ENCODE peak calls at places on chromosomes 12 and 14, in nine cellular contexts. O is prostate gland; I is GM13977; R is CD8-positive, alpha-beta T cell; V is lung; D is neural progenitor cell; Q is activated CD8-positive, alpha-beta T cell treated with anti-CD3 and anti-CD28 coated beads for 36 hours; L is Caco-2; J is MM.1S. C is an unnamed sample.
A peak's percentile ranks its signal among the peaks of the same experiment; 100 is the strongest.

GRCh38 chr12:23831739-23832138 is 117.7 kb downstream of the SOX5 start:
- DNase-seq in O (no peak), I (no peak), R (no peak), V (no peak), D (no peak), Q (no peak), L (no peak), J (no peak), C (no peak)

GRCh38 chr12:91854725-91855124 is 290.9 kb downstream of the BTG1 start:
- DNase-seq in O (no peak), I (no peak), R (no peak), V (no peak), D (no peak), Q (no peak), L (no peak), J (no peak), C (peak; percentile 17)

GRCh38 chr14:80215081-80215480 is 3.8 kb upstream of the DIO2 start:
- DNase-seq in O (no peak), I (no peak), R (no peak), V (no peak), D (no peak), Q (no peak), L (no peak), J (no peak), C (no peak)

GRCh38 chr12:119940881-119941280 is 48.2 kb upstream of the BICDL1 start:
- DNase-seq in O (no peak), I (no peak), R (no peak), V (no peak), D (no peak), Q (no peak), L (no peak), J (no peak), C (peak; percentile 80)

GRCh38 chr12:117966511-117966910 is 2.3 kb downstream of the KSR2 start:
- DNase-seq in O (no peak), I (no peak), R (no peak), V (no peak), D (no peak), Q (no peak), L (no peak), J (no peak), C (no peak)

GRCh38 chr12:34295366-34296142 is 273.3 kb downstream of the ALG10 start:
- DNase-seq in O (no peak), I (no peak), R (no peak), V (no peak), D (no peak), Q (no peak), L (peak; percentile 28), J (no peak), C (no peak)

GRCh38 chr14:51458563-51458955 is 193.2 kb upstream of the FRMD6 start:
- DNase-seq in O (no peak), I (no peak), R (no peak), V (no peak), D (no peak), Q (no peak), L (no peak), J (no peak), C (peak; percentile 63)

GRCh38 chr12:57549909-57550627 is at the start of gene KIF5A:
- DNase-seq in O (no peak), I (peak; percentile 72), R (peak; percentile 63), V (no peak), D (peak; percentile 87), Q (peak; percentile 72), L (no peak), J (peak; percentile 43), C (no peak)

GRCh38 chr12:113479193-113479577 is 7.5 kb upstream of the LHX5 start:
- DNase-seq in O (no peak), I (no peak), R (no peak), V (no peak), D (peak; percentile 27), Q (no peak), L (no peak), J (no peak), C (no peak)

GRCh38 chr14:99378782-99379214 is 101.9 kb downstream of the SETD3 start:
- DNase-seq in O (no peak), I (no peak), R (no peak), V (no peak), D (no peak), Q (no peak), L (no peak), J (no peak), C (peak; percentile 95)

GRCh38 chr12:29241821-29242591 is 92.9 kb downstream of the FAR2 start:
- DNase-seq in O (peak; percentile 11), I (peak; percentile 15), R (no peak), V (peak; percentile 51), D (peak; percentile 40), Q (peak; percentile 10), L (no peak), J (no peak), C (peak; percentile 79)

GRCh38 chr14:31510222-31510621 is 22.4 kb upstream of the GPR33 start:
- DNase-seq in O (no peak), I (peak; percentile 22), R (no peak), V (no peak), D (no peak), Q (no peak), L (no peak), J (peak; percentile 7), C (peak; percentile 28)

GRCh38 chr12:28583771-28584261 is 393.6 kb downstream of the CCDC91 start:
- DNase-seq in O (no peak), I (no peak), R (no peak), V (no peak), D (no peak), Q (no peak), L (no peak), J (no peak), C (peak; percentile 68)

GRCh38 chr14:63993992-63994391 is 141.2 kb downstream of the SYNE2 start:
- DNase-seq in O (no peak), I (no peak), R (peak; percentile 6), V (no peak), D (no peak), Q (peak; percentile 2), L (no peak), J (no peak), C (peak; percentile 33)
- TF ChIP-seq CTCF in O (no peak), I (peak; percentile 25), R (no peak), V (no peak), D (no peak), Q (peak; percentile 24), L (peak; percentile 14), J (peak; percentile 7), C (peak; percentile 68)

DNA sequence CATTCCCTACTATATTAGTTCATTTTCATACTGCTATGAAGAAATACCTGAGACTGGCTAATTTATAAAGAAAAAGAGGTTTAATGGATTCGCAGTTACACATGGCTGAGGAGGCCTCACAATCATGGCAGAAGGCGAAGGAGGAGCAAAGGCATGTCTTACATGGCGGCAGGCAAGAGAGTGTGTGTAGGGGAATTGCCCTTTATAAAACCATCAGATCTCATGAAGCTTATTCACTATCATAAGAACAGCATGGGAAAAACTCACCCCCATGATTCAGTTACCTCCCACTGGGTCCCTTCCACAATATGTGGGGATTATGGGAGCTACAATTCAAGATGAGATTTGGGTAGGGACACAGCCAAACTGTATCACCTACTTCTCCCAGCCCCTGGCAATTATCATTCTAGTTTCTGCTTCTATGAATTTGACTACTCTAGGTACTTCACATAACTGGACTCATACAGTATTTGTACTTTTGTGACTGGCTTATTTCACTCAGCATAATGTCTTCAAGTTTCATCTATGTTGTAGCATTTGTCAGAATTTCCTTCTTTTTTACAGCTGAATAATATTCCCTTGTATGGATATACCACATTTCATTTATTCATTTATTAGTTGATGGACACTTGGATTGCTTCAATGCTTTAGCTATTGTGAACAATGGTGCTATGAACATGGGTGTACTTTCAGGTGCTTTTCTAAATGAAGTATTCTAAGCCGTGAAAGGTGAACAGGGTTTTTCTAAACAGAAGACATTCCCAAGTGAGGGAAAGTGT is 219.5 kb upstream of the NUDT4 start:
- DNase-seq in O (no peak), I (no peak), R (no peak), V (no peak), D (no peak), Q (no peak), L (no peak), J (no peak), C (no peak)
- TF ChIP-seq CTCF in O (no peak), I (no peak), R (no peak), V (no peak), D (no peak), Q (no peak), L (no peak), J (no peak), C (no peak)

GRCh38 chr12:68356060-68356748 is 24.0 kb upstream of the MDM1 start:
- DNase-seq in O (no peak), I (no peak), R (no peak), V (no peak), D (no peak), Q (no peak), L (no peak), J (no peak), C (no peak)

GRCh38 chr12:68359669-68360068 is 27.5 kb upstream of the MDM1 start:
- DNase-seq in O (no peak), I (no peak), R (no peak), V (no peak), D (no peak), Q (no peak), L (no peak), J (no peak), C (no peak)

GRCh38 chr12:68361953-68362352 is 29.8 kb upstream of the MDM1 start:
- DNase-seq in O (no peak), I (no peak), R (no peak), V (no peak), D (no peak), Q (no peak), L (no peak), J (no peak), C (no peak)

DNA sequence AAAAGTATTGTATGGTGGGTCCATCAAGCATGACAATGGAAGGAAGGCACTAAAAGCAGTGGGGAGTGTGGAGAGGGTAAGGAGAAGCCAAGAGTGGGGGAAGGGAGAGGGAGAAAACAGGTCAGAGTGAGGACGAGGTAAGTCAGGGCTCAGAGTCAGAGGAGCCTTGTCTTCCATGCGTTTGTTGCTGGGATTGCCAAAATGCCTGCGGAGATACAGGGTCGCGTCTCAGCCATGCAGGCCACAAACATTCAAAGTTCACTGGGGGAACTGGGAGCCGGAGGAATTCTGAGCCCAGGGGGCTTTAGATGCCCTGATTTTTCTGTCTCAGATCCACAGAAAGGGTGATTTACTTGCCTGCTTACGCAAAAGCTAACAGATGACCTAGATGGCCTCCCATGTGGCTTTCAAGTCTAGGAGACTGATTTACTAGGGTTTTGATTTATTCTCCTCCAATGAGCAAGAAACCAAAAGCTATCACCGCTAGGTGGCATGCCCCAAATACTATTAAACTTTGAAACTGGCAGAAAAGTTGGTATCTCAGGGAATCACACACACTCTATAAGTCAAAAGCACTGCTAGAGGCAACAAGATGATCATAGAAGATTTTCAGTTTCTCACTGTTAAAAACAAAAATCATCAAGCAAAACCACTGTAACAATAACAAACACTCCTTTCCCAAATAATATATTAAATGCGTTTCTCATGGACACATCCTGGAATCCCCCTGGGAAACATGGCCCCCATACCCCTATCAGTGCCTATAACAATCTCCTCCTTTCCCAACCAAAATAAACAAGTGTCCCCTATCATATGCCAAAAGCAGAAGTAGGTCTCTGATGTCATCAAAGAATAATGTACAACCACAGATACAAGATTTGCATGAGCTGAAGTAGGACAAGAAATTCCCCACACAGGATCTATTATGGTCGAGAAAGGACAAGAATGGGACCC is 26.6 kb upstream of the MDM1 start:
- DNase-seq in O (peak; percentile 69), I (peak; percentile 44), R (peak; percentile 66), V (peak; percentile 54), D (peak; percentile 78), Q (peak; percentile 83), L (peak; percentile 78), J (peak; percentile 88), C (peak; percentile 63)
- TF ChIP-seq CTCF in O (peak; percentile 62), I (peak; percentile 60), R (peak; percentile 64), V (peak; percentile 76), D (peak; percentile 77), Q (peak; percentile 72), L (peak; percentile 66), J (peak; percentile 75), C (peak; percentile 90)

GRCh38 chr14:88104710-88105109 is 99.8 kb downstream of the GPR65 start:
- DNase-seq in O (no peak), I (no peak), R (no peak), V (no peak), D (no peak), Q (no peak), L (no peak), J (no peak), C (no peak)
- TF ChIP-seq CTCF in O (no peak), I (no peak), R (no peak), V (no peak), D (no peak), Q (no peak), L (no peak), J (no peak), C (no peak)